ENCODE peak calls at places on chromosomes 12 and 14, in ten cellular contexts. J is WTC11; D is activated CD4-positive, alpha-beta T cell treated with anti-CD3 and anti-CD28 coated beads, Interleukin-2, amount 50 U/mL, for 4 hours; A is H4; U is stomach; S is NCI-H2081; P is ovary; T is HTR-8/SVneo; K is aorta; Y is natural killer cell treated with Interleukin-12 subunit alpha and Interleukin-12 subunit beta and Interleukin-15 and Interleukin-18, amount 100 ng/mL, for 72 hours. O is an unnamed sample.

GRCh38 chr14:58491593-58491992 is 64.1 kb downstream of the KIAA0586 start:
- DNase-seq in T (peak; percentile 17), P (no peak), J (no peak), A (no peak), K (no peak), U (no peak), Y (no peak), D (no peak), S (no peak), O (no peak)

GRCh38 chr12:89231686-89232085 is 120.6 kb downstream of the DUSP6 start:
- DNase-seq in P (no peak), D (no peak), U (no peak), T (no peak), K (no peak), J (no peak), Y (no peak), A (no peak), S (no peak), O (no peak)

GRCh38 chr14:25049127-25049558 is 804 bp downstream of the STXBP6 start:
- DNase-seq in K (peak; percentile 45), S (no peak), T (no peak), U (no peak), D (no peak), J (no peak), A (no peak), Y (no peak), P (no peak), O (no peak)

GRCh38 chr12:89058393-89058792 is 293.9 kb downstream of the DUSP6 start:
- DNase-seq in U (no peak), T (no peak), J (no peak), D (no peak), Y (no peak), A (no peak), S (no peak), K (no peak), P (no peak), O (no peak)

GRCh38 chr14:101017209-101017608 is 113.7 kb upstream of the RTL1 start:
- DNase-seq in A (no peak), J (no peak), T (peak; percentile 50), U (no peak), D (no peak), Y (no peak), P (no peak), K (no peak), S (no peak), O (no peak)

GRCh38 chr14:79040742-79041249 is 870.6 kb downstream of the NRXN3 start:
- DNase-seq in J (no peak), S (no peak), K (no peak), D (no peak), T (no peak), Y (no peak), P (no peak), U (no peak), A (no peak), O (no peak)

GRCh38 chr14:92122761-92123160 is 992 bp downstream of the CPSF2 start:
- DNase-seq in D (no peak), P (no peak), K (no peak), T (no peak), J (no peak), A (no peak), S (no peak), Y (no peak), U (no peak), O (no peak)

GRCh38 chr12:79250955-79251354 is 386.4 kb downstream of the SYT1 start:
- DNase-seq in Y (no peak), J (no peak), S (no peak), D (no peak), U (no peak), T (no peak), P (no peak), A (no peak), K (no peak), O (no peak)

GRCh38 chr14:32339188-32339587 is 10.1 kb downstream of the AKAP6 start:
- DNase-seq in D (no peak), A (no peak), T (no peak), U (no peak), S (no peak), J (no peak), Y (no peak), P (no peak), K (no peak), O (no peak)

O was measured in NCI-H345.